ENCODE peak calls at places on chromosomes 11 and 22, in five cellular contexts. K is sigmoid colon, T is tibial nerve, A is transverse colon, L is H1. Y is an unnamed sample. For H3K36me3, the result is how much of the 10 kb centered on the place peaks cover.

GRCh38 chr11:93564895-93565294 is 21.7 kb upstream of the SMCO4 start:
- DNase-seq in L (no peak), A (no peak), K (no peak), T (no peak), Y (no peak)

GRCh38 chr11:116219171-116219635 is 553.6 kb downstream of the BUD13 start:
- DNase-seq in L (no peak), K (no peak), T (no peak), A (peak), Y (no peak)

GRCh38 chr11:130315354-130315970 is 745 bp upstream of the ZBTB44 start:
- DNase-seq in T (no peak), K (peak), A (peak), L (peak), Y (peak)

GRCh38 chr22:39343259-39344045 is 6.3 kb upstream of the SYNGR1 start:
- DNase-seq in K (no peak), L (peak), T (no peak), A (peak), Y (peak)

GRCh38 chr11:120021978-120022377 is 115.9 kb downstream of the TRIM29 start:
- DNase-seq in K (no peak), T (no peak), L (no peak), A (peak), Y (no peak)

GRCh38 chr22:44071760-44072159 is 47.7 kb downstream of the PARVB start:
- DNase-seq in T (no peak), K (no peak), A (no peak), L (no peak), Y (no peak)

GRCh38 chr11:112113539-112114457 is 27.1 kb downstream of the SDHD start:
- DNase-seq in T (no peak), K (no peak), L (no peak), A (no peak), Y (no peak)

GRCh38 chr11:34682822-34683221 is 61.9 kb downstream of the EHF start:
- DNase-seq in L (no peak), A (no peak), K (no peak), T (no peak), Y (no peak)

GRCh38 chr11:12827929-12828812 is 153.9 kb downstream of the TEAD1 start:
- DNase-seq in A (peak), L (no peak), T (peak), K (no peak), Y (peak)

GRCh38 chr11:1839924-1840779 is 1.4 kb downstream of the TNNI2 start:
- DNase-seq in L (no peak), K (no peak), A (peak), T (no peak), Y (peak)

GRCh38 chr11:99893803-99894202 is 793.3 kb upstream of the ARHGAP42 start:
- DNase-seq in T (no peak), L (no peak), K (no peak), A (no peak), Y (no peak)

GRCh38 chr11:75204685-75205667 is 35.6 kb upstream of the TPBGL start:
- DNase-seq in L (peak), K (peak), T (peak), A (peak), Y (peak)

GRCh38 chr11:85167038-85167437 is 460.1 kb downstream of the DLG2 start:
- DNase-seq in A (no peak), T (no peak), L (no peak), K (no peak), Y (no peak)

GRCh38 chr11:80320765-80321164 is 879.9 kb upstream of the TENM4 start:
- DNase-seq in T (no peak), K (no peak), A (no peak), L (no peak), Y (no peak)

GRCh38 chr22:48709453-48709852 is 1118.2 kb downstream of the BRD1 start:
- DNase-seq in K (peak), A (no peak), T (no peak), L (no peak), Y (no peak)

GRCh38 chr11:57463596-57464342 is 3.4 kb downstream of the RTN4RL2 start:
- DNase-seq in A (no peak), K (no peak), L (no peak), T (no peak), Y (no peak)

GRCh38 chr11:48066881-48067800 is 86.8 kb downstream of the PTPRJ start:
- DNase-seq in A (no peak), L (no peak), K (no peak), T (no peak), Y (no peak)

GRCh38 chr11:22466809-22467208 is 128.6 kb downstream of the SLC17A6 start:
- DNase-seq in K (no peak), T (no peak), A (no peak), L (no peak), Y (no peak)

GRCh38 chr22:40463017-40463631 is 92.7 kb downstream of the SGSM3 start:
- DNase-seq in T (no peak), L (no peak), K (no peak), A (peak), Y (no peak)

GRCh38 chr11:121048464-121049233 is 24.7 kb downstream of the TBCEL start:
- DNase-seq in A (no peak), L (no peak), T (no peak), K (no peak), Y (no peak)

GRCh38 chr22:17074648-17075002 is 10.2 kb upstream of the IL17RA start:
- DNase-seq in K (no peak), L (no peak), A (no peak), T (no peak), Y (no peak)

GRCh38 chr22:31342389-31343125 is 3.6 kb downstream of the PATZ1 start:
- DNase-seq in A (no peak), L (no peak), T (no peak), K (no peak), Y (no peak)

GRCh38 chr11:132874638-132875037 is 657.7 kb downstream of the OPCML start:
- DNase-seq in A (no peak), L (no peak), K (no peak), T (no peak), Y (no peak)

GRCh38 chr11:79264284-79264683 is 176.5 kb downstream of the TENM4 start:
- DNase-seq in A (no peak), K (no peak), L (no peak), T (no peak), Y (no peak)

GRCh38 chr11:42840176-42840829 is 471.5 kb upstream of the API5 start:
- DNase-seq in A (no peak), L (no peak), K (no peak), T (no peak), Y (no peak)

GRCh38 chr22:23236440-23237139 is 56.3 kb downstream of the BCR start:
- DNase-seq in A (no peak), L (no peak), K (no peak), T (no peak), Y (no peak)
- TF ChIP-seq POLR2A in A (no peak), L (no peak), K (no peak), T (no peak), Y (no peak)

GRCh38 chr11:123665321-123665720 is 10.9 kb upstream of the SCN3B start:
- DNase-seq in A (no peak), K (no peak), T (no peak), L (no peak), Y (no peak)
- TF ChIP-seq EP300 in A (no peak), K (no peak), T (no peak), L (no peak), Y (no peak)

DNA sequence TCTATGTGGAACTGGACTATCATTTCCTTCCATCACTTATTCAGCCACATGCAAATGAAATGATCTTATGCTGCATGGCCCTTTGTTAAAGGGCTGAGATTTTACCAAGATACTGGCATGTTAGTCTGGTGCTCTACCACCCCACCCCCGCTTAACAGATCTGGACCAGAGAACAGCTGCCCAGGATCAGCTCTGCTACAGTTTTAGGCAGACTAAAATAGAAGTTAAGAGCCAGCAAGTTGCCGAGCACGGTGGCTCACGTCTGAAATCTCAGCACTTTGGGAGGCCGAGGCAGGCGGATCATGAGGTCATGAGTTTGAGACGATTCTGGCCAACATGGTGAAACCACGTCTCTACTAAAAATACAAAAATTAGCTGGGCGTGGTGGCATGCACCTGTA is 4.6 kb downstream of the DDB1 start:
- DNase-seq in L (no peak), A (no peak), K (no peak), T (no peak), Y (no peak)
- H3K36me3 ChIP-seq in L (half or more), A (half or more), K (under half), T (under half), Y (half or more)

GRCh38 chr11:110763249-110764011 is 51.2 kb upstream of the ARHGAP20 start:
- DNase-seq in L (no peak), K (no peak), A (peak), T (peak), Y (peak)
- TF ChIP-seq POLR2A in L (no peak), K (no peak), A (no peak), T (no peak), Y (no peak)

GRCh38 chr11:114285599-114285998 is 10.6 kb upstream of the NNMT start:
- DNase-seq in K (no peak), T (no peak), A (no peak), L (peak), Y (no peak)
- TF ChIP-seq EP300 in K (no peak), T (no peak), A (no peak), L (no peak), Y (no peak)

Y was measured in stomach.